ENCODE peak calls at places on chromosomes 7 and 10, in nine cellular contexts. L is left ventricle myocardium superior; T is Calu3; I is transverse colon; Z is EL; S is activated naive CD4-positive, alpha-beta T cell; N is left cardiac atrium; M is mammary epithelial cell; R is hippocampal formation. G is an unnamed sample.
A peak's percentile ranks its signal among the peaks of the same experiment; 100 is the strongest.

GRCh38 chr10:24449334-24449740 is 240.4 kb downstream of the KIAA1217 start:
- DNase-seq in I (no peak), S (no peak), L (no peak), M (peak; percentile 35), T (no peak), R (no peak), N (no peak), Z (peak; percentile 44), G (no peak)

GRCh38 chr10:59971915-59972314 is 65.6 kb upstream of the CCDC6 start:
- DNase-seq in N (no peak), Z (no peak), I (peak; percentile 59), S (no peak), L (no peak), R (no peak), M (peak; percentile 43), T (peak; percentile 72), G (no peak)

GRCh38 chr10:77012811-77013500 is 624.7 kb downstream of the KCNMA1 start:
- DNase-seq in N (peak; percentile 36), T (no peak), Z (no peak), M (no peak), I (no peak), L (peak; percentile 39), R (no peak), S (no peak), G (no peak)

GRCh38 chr10:63767512-63767911 is 246.3 kb downstream of the REEP3 start:
- DNase-seq in R (no peak), L (no peak), S (no peak), M (peak; percentile 6), T (no peak), Z (peak; percentile 37), I (no peak), N (no peak), G (no peak)

GRCh38 chr7:90951986-90952648 is 312.1 kb upstream of the FZD1 start:
- DNase-seq in N (no peak), Z (no peak), I (no peak), S (no peak), T (no peak), M (no peak), L (no peak), R (no peak), G (no peak)

GRCh38 chr7:55207423-55207822 is 157.7 kb upstream of the LANCL2 start:
- DNase-seq in L (no peak), T (no peak), M (no peak), I (no peak), R (no peak), N (no peak), Z (no peak), S (no peak), G (no peak)

GRCh38 chr7:22090512-22090911 is 144.8 kb upstream of the CDCA7L start:
- DNase-seq in N (no peak), I (no peak), M (no peak), L (no peak), T (no peak), Z (no peak), R (no peak), S (no peak), G (no peak)

GRCh38 chr10:131258256-131258655 is 53.3 kb downstream of the TCERG1L start:
- DNase-seq in S (no peak), I (no peak), N (no peak), L (no peak), T (no peak), R (no peak), M (no peak), Z (no peak), G (no peak)

GRCh38 chr10:46028584-46029570 is 1.5 kb downstream of the NCOA4 start:
- DNase-seq in R (no peak), S (no peak), Z (peak; percentile 64), N (no peak), T (peak; percentile 58), L (no peak), M (peak; percentile 66), I (peak; percentile 33), G (no peak)

GRCh38 chr10:58514102-58514472 is 1.4 kb downstream of the BICC1 start:
- DNase-seq in T (no peak), M (peak; percentile 16), Z (peak; percentile 28), N (no peak), L (no peak), S (no peak), R (no peak), I (no peak), G (no peak)

GRCh38 chr7:1592299-1592842 is 22.5 kb upstream of the PSMG3 start:
- DNase-seq in I (no peak), S (no peak), M (no peak), Z (no peak), T (no peak), N (no peak), L (no peak), R (no peak), G (peak; percentile 11)

GRCh38 chr10:49798275-49798674 is 36.2 kb upstream of the OGDHL start:
- DNase-seq in T (no peak), N (no peak), L (no peak), Z (no peak), S (no peak), I (no peak), M (no peak), R (no peak), G (no peak)

GRCh38 chr7:13024323-13024722 is 336.9 kb downstream of the ARL4A start:
- DNase-seq in S (no peak), I (no peak), R (no peak), L (no peak), M (no peak), N (no peak), Z (no peak), T (no peak), G (no peak)

GRCh38 chr10:105041956-105042355 is 400.9 kb downstream of the SORCS3 start:
- DNase-seq in Z (no peak), N (no peak), R (no peak), L (no peak), I (no peak), T (no peak), S (no peak), M (peak; percentile 72), G (no peak)

GRCh38 chr10:131142446-131143380 is 168.8 kb downstream of the TCERG1L start:
- DNase-seq in Z (no peak), I (no peak), T (no peak), S (no peak), M (no peak), N (no peak), R (no peak), L (no peak), G (no peak)

GRCh38 chr7:132113536-132114409 is 462.5 kb downstream of the PLXNA4 start:
- DNase-seq in R (no peak), L (no peak), S (no peak), Z (no peak), M (no peak), T (no peak), N (no peak), I (no peak), G (no peak)

GRCh38 chr7:129315916-129316315 is 91.1 kb downstream of the AHCYL2 start:
- DNase-seq in Z (no peak), L (peak; percentile 55), M (peak; percentile 1), R (peak; percentile 32), S (no peak), T (no peak), I (no peak), N (peak; percentile 33), G (peak; percentile 53)

GRCh38 chr10:93435621-93436385 is 46.3 kb downstream of the MYOF start:
- DNase-seq in I (no peak), N (no peak), S (no peak), L (no peak), R (no peak), T (no peak), M (no peak), Z (peak; percentile 69), G (no peak)

GRCh38 chr10:48606530-48607355 is 1.9 kb upstream of the ARHGAP22 start:
- DNase-seq in Z (peak; percentile 99), S (no peak), T (peak; percentile 15), R (no peak), L (no peak), I (peak; percentile 25), M (peak; percentile 94), N (peak; percentile 55), G (no peak)

GRCh38 chr7:141941075-141941474 is 5.7 kb downstream of the CLEC5A start:
- DNase-seq in S (no peak), Z (no peak), N (no peak), T (no peak), R (no peak), L (no peak), I (no peak), M (no peak), G (no peak)

GRCh38 chr10:125156196-125156595 is 4.2 kb downstream of the CTBP2 start:
- DNase-seq in M (no peak), I (no peak), R (no peak), L (no peak), Z (peak; percentile 30), N (no peak), S (no peak), T (no peak), G (no peak)

GRCh38 chr10:52314822-52315552 is 906 bp downstream of the DKK1 start:
- DNase-seq in M (peak; percentile 39), S (no peak), N (peak; percentile 30), L (peak; percentile 26), I (peak; percentile 8), R (peak; percentile 19), T (peak; percentile 30), Z (peak; percentile 68), G (no peak)

G was measured in NCI-H2171.